ENCODE peak calls at places on chromosome 5, in nine cellular contexts. One of them, this sample, is unnamed.

GRCh38 chr5:113901718-113902117 is 388.2 kb downstream of the YTHDC2 start:
- DNase-seq in Calu3: no peak
- DNase-seq in stimulated activated CD4-positive, alpha-beta T cell treated with anti-CD3 and anti-CD28 coated beads, Interleukin-1b, Interleukin-23, amount 100 ng/mL, for 24 hours: no peak
- DNase-seq in HTR-8/SVneo: no peak
- DNase-seq in cardiac muscle cell: no peak
- DNase-seq in COR-L47: no peak
- DNase-seq in LoVo: no peak
- DNase-seq in OCI-LY7: no peak
- DNase-seq in amniotic stem cell: no peak
- DNase-seq in this sample: no peak

GRCh38 chr5:58687595-58687994 is 104.7 kb downstream of the RAB3C start:
- DNase-seq in Calu3: no peak
- DNase-seq in stimulated activated CD4-positive, alpha-beta T cell treated with anti-CD3 and anti-CD28 coated beads, Interleukin-1b, Interleukin-23, amount 100 ng/mL, for 24 hours: no peak
- DNase-seq in HTR-8/SVneo: no peak
- DNase-seq in cardiac muscle cell: no peak
- DNase-seq in COR-L47: no peak
- DNase-seq in LoVo: no peak
- DNase-seq in OCI-LY7: no peak
- DNase-seq in amniotic stem cell: no peak
- DNase-seq in this sample: no peak

GRCh38 chr5:158725223-158725825 is 374.4 kb downstream of the EBF1 start:
- DNase-seq in Calu3: no peak
- DNase-seq in stimulated activated CD4-positive, alpha-beta T cell treated with anti-CD3 and anti-CD28 coated beads, Interleukin-1b, Interleukin-23, amount 100 ng/mL, for 24 hours: no peak
- DNase-seq in HTR-8/SVneo: no peak
- DNase-seq in cardiac muscle cell: no peak
- DNase-seq in COR-L47: no peak
- DNase-seq in LoVo: no peak
- DNase-seq in OCI-LY7: peak; percentile 30
- DNase-seq in amniotic stem cell: no peak
- DNase-seq in this sample: no peak

GRCh38 chr5:2780421-2781171 is 29.1 kb upstream of the IRX2 start:
- DNase-seq in Calu3: no peak
- DNase-seq in stimulated activated CD4-positive, alpha-beta T cell treated with anti-CD3 and anti-CD28 coated beads, Interleukin-1b, Interleukin-23, amount 100 ng/mL, for 24 hours: no peak
- DNase-seq in HTR-8/SVneo: no peak
- DNase-seq in cardiac muscle cell: no peak
- DNase-seq in COR-L47: no peak
- DNase-seq in LoVo: no peak
- DNase-seq in OCI-LY7: no peak
- DNase-seq in amniotic stem cell: no peak
- DNase-seq in this sample: no peak

GRCh38 chr5:41214199-41214598 is 867 bp upstream of the C6 start:
- DNase-seq in Calu3: no peak
- DNase-seq in stimulated activated CD4-positive, alpha-beta T cell treated with anti-CD3 and anti-CD28 coated beads, Interleukin-1b, Interleukin-23, amount 100 ng/mL, for 24 hours: no peak
- DNase-seq in HTR-8/SVneo: no peak
- DNase-seq in cardiac muscle cell: no peak
- DNase-seq in COR-L47: no peak
- DNase-seq in LoVo: no peak
- DNase-seq in OCI-LY7: no peak
- DNase-seq in amniotic stem cell: no peak
- DNase-seq in this sample: no peak

GRCh38 chr5:72451771-72452505 is 55.3 kb downstream of the ZNF366 start:
- DNase-seq in Calu3: no peak
- DNase-seq in stimulated activated CD4-positive, alpha-beta T cell treated with anti-CD3 and anti-CD28 coated beads, Interleukin-1b, Interleukin-23, amount 100 ng/mL, for 24 hours: no peak
- DNase-seq in HTR-8/SVneo: no peak
- DNase-seq in cardiac muscle cell: no peak
- DNase-seq in COR-L47: no peak
- DNase-seq in LoVo: no peak
- DNase-seq in OCI-LY7: peak; percentile 67
- DNase-seq in amniotic stem cell: no peak
- DNase-seq in this sample: peak; percentile 21

GRCh38 chr5:65695896-65696295 is 26.0 kb downstream of the SGTB start:
- DNase-seq in Calu3: no peak
- DNase-seq in stimulated activated CD4-positive, alpha-beta T cell treated with anti-CD3 and anti-CD28 coated beads, Interleukin-1b, Interleukin-23, amount 100 ng/mL, for 24 hours: no peak
- DNase-seq in HTR-8/SVneo: no peak
- DNase-seq in cardiac muscle cell: no peak
- DNase-seq in COR-L47: no peak
- DNase-seq in LoVo: no peak
- DNase-seq in OCI-LY7: no peak
- DNase-seq in amniotic stem cell: no peak
- DNase-seq in this sample: no peak

GRCh38 chr5:56190500-56190899 is 42.6 kb downstream of the ANKRD55 start:
- DNase-seq in Calu3: no peak
- DNase-seq in stimulated activated CD4-positive, alpha-beta T cell treated with anti-CD3 and anti-CD28 coated beads, Interleukin-1b, Interleukin-23, amount 100 ng/mL, for 24 hours: no peak
- DNase-seq in HTR-8/SVneo: no peak
- DNase-seq in cardiac muscle cell: no peak
- DNase-seq in COR-L47: no peak
- DNase-seq in LoVo: no peak
- DNase-seq in OCI-LY7: no peak
- DNase-seq in amniotic stem cell: no peak
- DNase-seq in this sample: no peak

GRCh38 chr5:11364531-11364930 is 539.7 kb downstream of the CTNND2 start:
- DNase-seq in Calu3: no peak
- DNase-seq in stimulated activated CD4-positive, alpha-beta T cell treated with anti-CD3 and anti-CD28 coated beads, Interleukin-1b, Interleukin-23, amount 100 ng/mL, for 24 hours: no peak
- DNase-seq in HTR-8/SVneo: no peak
- DNase-seq in cardiac muscle cell: no peak
- DNase-seq in COR-L47: no peak
- DNase-seq in LoVo: no peak
- DNase-seq in OCI-LY7: no peak
- DNase-seq in amniotic stem cell: no peak
- DNase-seq in this sample: no peak

GRCh38 chr5:59193616-59194319 is 610.9 kb downstream of the RAB3C start:
- DNase-seq in Calu3: peak; percentile 58
- DNase-seq in stimulated activated CD4-positive, alpha-beta T cell treated with anti-CD3 and anti-CD28 coated beads, Interleukin-1b, Interleukin-23, amount 100 ng/mL, for 24 hours: no peak
- DNase-seq in HTR-8/SVneo: peak; percentile 43
- DNase-seq in cardiac muscle cell: peak; percentile 10
- DNase-seq in COR-L47: no peak
- DNase-seq in LoVo: peak; percentile 49
- DNase-seq in OCI-LY7: no peak
- DNase-seq in amniotic stem cell: no peak
- DNase-seq in this sample: no peak

GRCh38 chr5:175861337-175862130 is 9.8 kb upstream of the CPLX2 start:
- DNase-seq in Calu3: no peak
- DNase-seq in stimulated activated CD4-positive, alpha-beta T cell treated with anti-CD3 and anti-CD28 coated beads, Interleukin-1b, Interleukin-23, amount 100 ng/mL, for 24 hours: no peak
- DNase-seq in HTR-8/SVneo: no peak
- DNase-seq in cardiac muscle cell: no peak
- DNase-seq in COR-L47: peak; percentile 87
- DNase-seq in LoVo: no peak
- DNase-seq in OCI-LY7: no peak
- DNase-seq in amniotic stem cell: no peak
- DNase-seq in this sample: no peak

GRCh38 chr5:122756263-122756911 is 18.5 kb upstream of the SNX2 start:
- DNase-seq in Calu3: no peak
- DNase-seq in stimulated activated CD4-positive, alpha-beta T cell treated with anti-CD3 and anti-CD28 coated beads, Interleukin-1b, Interleukin-23, amount 100 ng/mL, for 24 hours: no peak
- DNase-seq in HTR-8/SVneo: peak; percentile 24
- DNase-seq in cardiac muscle cell: no peak
- DNase-seq in COR-L47: no peak
- DNase-seq in LoVo: no peak
- DNase-seq in OCI-LY7: peak; percentile 13
- DNase-seq in amniotic stem cell: peak; percentile 9
- DNase-seq in this sample: no peak

GRCh38 chr5:60494144-60494543 is 205.8 kb downstream of the DEPDC1B start:
- DNase-seq in Calu3: no peak
- DNase-seq in stimulated activated CD4-positive, alpha-beta T cell treated with anti-CD3 and anti-CD28 coated beads, Interleukin-1b, Interleukin-23, amount 100 ng/mL, for 24 hours: no peak
- DNase-seq in HTR-8/SVneo: no peak
- DNase-seq in cardiac muscle cell: no peak
- DNase-seq in COR-L47: no peak
- DNase-seq in LoVo: no peak
- DNase-seq in OCI-LY7: no peak
- DNase-seq in amniotic stem cell: no peak
- DNase-seq in this sample: no peak

GRCh38 chr5:110812639-110813038 is 73.8 kb downstream of the SLC25A46 start:
- DNase-seq in Calu3: no peak
- DNase-seq in stimulated activated CD4-positive, alpha-beta T cell treated with anti-CD3 and anti-CD28 coated beads, Interleukin-1b, Interleukin-23, amount 100 ng/mL, for 24 hours: no peak
- DNase-seq in HTR-8/SVneo: no peak
- DNase-seq in cardiac muscle cell: no peak
- DNase-seq in COR-L47: no peak
- DNase-seq in LoVo: no peak
- DNase-seq in OCI-LY7: no peak
- DNase-seq in amniotic stem cell: no peak
- DNase-seq in this sample: no peak

GRCh38 chr5:119112151-119112550 is 41.3 kb downstream of the DMXL1 start:
- DNase-seq in Calu3: no peak
- DNase-seq in stimulated activated CD4-positive, alpha-beta T cell treated with anti-CD3 and anti-CD28 coated beads, Interleukin-1b, Interleukin-23, amount 100 ng/mL, for 24 hours: no peak
- DNase-seq in HTR-8/SVneo: no peak
- DNase-seq in cardiac muscle cell: no peak
- DNase-seq in COR-L47: no peak
- DNase-seq in LoVo: no peak
- DNase-seq in OCI-LY7: no peak
- DNase-seq in amniotic stem cell: no peak
- DNase-seq in this sample: no peak

GRCh38 chr5:98911221-98912040 is 17.4 kb downstream of the CHD1 start:
- DNase-seq in Calu3: no peak
- DNase-seq in stimulated activated CD4-positive, alpha-beta T cell treated with anti-CD3 and anti-CD28 coated beads, Interleukin-1b, Interleukin-23, amount 100 ng/mL, for 24 hours: no peak
- DNase-seq in HTR-8/SVneo: peak; percentile 18
- DNase-seq in cardiac muscle cell: no peak
- DNase-seq in COR-L47: peak; percentile 40
- DNase-seq in LoVo: no peak
- DNase-seq in OCI-LY7: no peak
- DNase-seq in amniotic stem cell: no peak
- DNase-seq in this sample: no peak

GRCh38 chr5:135034963-135035677 is 1.1 kb upstream of the PITX1 start:
- DNase-seq in Calu3: no peak
- DNase-seq in stimulated activated CD4-positive, alpha-beta T cell treated with anti-CD3 and anti-CD28 coated beads, Interleukin-1b, Interleukin-23, amount 100 ng/mL, for 24 hours: no peak
- DNase-seq in HTR-8/SVneo: no peak
- DNase-seq in cardiac muscle cell: no peak
- DNase-seq in COR-L47: no peak
- DNase-seq in LoVo: no peak
- DNase-seq in OCI-LY7: no peak
- DNase-seq in amniotic stem cell: no peak
- DNase-seq in this sample: no peak

GRCh38 chr5:88882321-88883038 is 504 bp downstream of the MEF2C start:
- DNase-seq in Calu3: no peak
- DNase-seq in stimulated activated CD4-positive, alpha-beta T cell treated with anti-CD3 and anti-CD28 coated beads, Interleukin-1b, Interleukin-23, amount 100 ng/mL, for 24 hours: no peak
- DNase-seq in HTR-8/SVneo: no peak
- DNase-seq in cardiac muscle cell: no peak
- DNase-seq in COR-L47: no peak
- DNase-seq in LoVo: no peak
- DNase-seq in OCI-LY7: peak; percentile 39
- DNase-seq in amniotic stem cell: no peak
- DNase-seq in this sample: no peak

GRCh38 chr5:142922223-142922952 is 152.2 kb downstream of the ARHGAP26 start:
- DNase-seq in Calu3: no peak
- DNase-seq in stimulated activated CD4-positive, alpha-beta T cell treated with anti-CD3 and anti-CD28 coated beads, Interleukin-1b, Interleukin-23, amount 100 ng/mL, for 24 hours: no peak
- DNase-seq in HTR-8/SVneo: peak; percentile 31
- DNase-seq in cardiac muscle cell: peak; percentile 61
- DNase-seq in COR-L47: peak; percentile 40
- DNase-seq in LoVo: peak; percentile 41
- DNase-seq in OCI-LY7: peak; percentile 64
- DNase-seq in amniotic stem cell: peak; percentile 23
- DNase-seq in this sample: no peak

GRCh38 chr5:122341087-122341486 is 29.1 kb downstream of the SNCAIP start:
- DNase-seq in Calu3: no peak
- DNase-seq in stimulated activated CD4-positive, alpha-beta T cell treated with anti-CD3 and anti-CD28 coated beads, Interleukin-1b, Interleukin-23, amount 100 ng/mL, for 24 hours: no peak
- DNase-seq in HTR-8/SVneo: no peak
- DNase-seq in cardiac muscle cell: no peak
- DNase-seq in COR-L47: no peak
- DNase-seq in LoVo: no peak
- DNase-seq in OCI-LY7: no peak
- DNase-seq in amniotic stem cell: no peak
- DNase-seq in this sample: no peak

GRCh38 chr5:168651654-168652053 is 72.5 kb upstream of the PANK3 start:
- DNase-seq in Calu3: peak; percentile 53
- DNase-seq in stimulated activated CD4-positive, alpha-beta T cell treated with anti-CD3 and anti-CD28 coated beads, Interleukin-1b, Interleukin-23, amount 100 ng/mL, for 24 hours: no peak
- DNase-seq in HTR-8/SVneo: peak; percentile 60
- DNase-seq in cardiac muscle cell: no peak
- DNase-seq in COR-L47: no peak
- DNase-seq in LoVo: peak; percentile 32
- DNase-seq in OCI-LY7: no peak
- DNase-seq in amniotic stem cell: no peak
- DNase-seq in this sample: no peak

GRCh38 chr5:161676109-161676508 is 9.4 kb upstream of the GABRA6 start:
- DNase-seq in Calu3: no peak
- DNase-seq in stimulated activated CD4-positive, alpha-beta T cell treated with anti-CD3 and anti-CD28 coated beads, Interleukin-1b, Interleukin-23, amount 100 ng/mL, for 24 hours: no peak
- DNase-seq in HTR-8/SVneo: no peak
- DNase-seq in cardiac muscle cell: peak; percentile 44
- DNase-seq in COR-L47: no peak
- DNase-seq in LoVo: peak; percentile 18
- DNase-seq in OCI-LY7: peak; percentile 22
- DNase-seq in amniotic stem cell: no peak
- DNase-seq in this sample: no peak

GRCh38 chr5:135714126-135714894 is 120.2 kb upstream of the SLC25A48 start:
- DNase-seq in Calu3: no peak
- DNase-seq in stimulated activated CD4-positive, alpha-beta T cell treated with anti-CD3 and anti-CD28 coated beads, Interleukin-1b, Interleukin-23, amount 100 ng/mL, for 24 hours: no peak
- DNase-seq in HTR-8/SVneo: no peak
- DNase-seq in cardiac muscle cell: no peak
- DNase-seq in COR-L47: no peak
- DNase-seq in LoVo: no peak
- DNase-seq in OCI-LY7: no peak
- DNase-seq in amniotic stem cell: no peak
- DNase-seq in this sample: no peak